ENCODE peak calls at places on chromosomes 4 and X, in six cellular contexts. M is suprapubic skin, X is ovary, P is upper lobe of left lung, V is esophagus muscularis mucosa, Y is transverse colon. G is an unnamed sample.

GRCh38 chr4:17013382-17014006 is 115.0 kb upstream of the LDB2 start:
- DNase-seq in V (peak; percentile 74), X (no peak), P (no peak), Y (no peak), M (no peak), G (no peak)

GRCh38 chrX:155216940-155217450 is 735 bp downstream of the VBP1 start:
- DNase-seq in Y (no peak), X (no peak), M (no peak), P (no peak), V (no peak), G (no peak)

GRCh38 chrX:16185725-16186136 is 18.4 kb downstream of the MAGEB17 start:
- DNase-seq in P (no peak), V (no peak), M (no peak), Y (no peak), X (no peak), G (no peak)

GRCh38 chrX:54320067-54320466 is 37.8 kb downstream of the WNK3 start:
- DNase-seq in X (no peak), P (no peak), V (no peak), Y (no peak), M (no peak), G (no peak)

GRCh38 chr4:2068566-2068965 is 9.4 kb downstream of the NAT8L start:
- DNase-seq in X (no peak), Y (no peak), M (peak; percentile 44), V (no peak), P (no peak), G (no peak)

GRCh38 chr4:74503580-74503979 is 58.6 kb downstream of the AREG start:
- DNase-seq in P (no peak), M (no peak), Y (no peak), X (no peak), V (no peak), G (no peak)

GRCh38 chrX:3320471-3321046 is 25.9 kb downstream of the MXRA5 start:
- DNase-seq in P (no peak), X (no peak), V (no peak), Y (no peak), M (no peak), G (no peak)

GRCh38 chr4:101961144-101961543 is 170.6 kb downstream of the BANK1 start:
- DNase-seq in M (no peak), V (no peak), Y (no peak), X (no peak), P (peak; percentile 65), G (no peak)

GRCh38 chr4:4426511-4427477 is 39.9 kb downstream of the NSG1 start:
- DNase-seq in V (no peak), P (no peak), M (no peak), Y (no peak), X (no peak), G (no peak)

GRCh38 chr4:40462326-40462725 is 127.2 kb downstream of the CHRNA9 start:
- DNase-seq in M (no peak), V (no peak), X (no peak), P (peak; percentile 51), Y (no peak), G (no peak)

GRCh38 chr4:150248181-150248580 is 169.9 kb downstream of the DCLK2 start:
- DNase-seq in M (no peak), V (peak; percentile 53), Y (no peak), P (no peak), X (no peak), G (no peak)

GRCh38 chrX:107493141-107493540 is 43.7 kb downstream of the FRMPD3 start:
- DNase-seq in M (no peak), X (no peak), P (no peak), V (no peak), Y (no peak), G (no peak)

GRCh38 chr4:47553329-47554125 is 68.5 kb downstream of the ATP10D start:
- DNase-seq in X (no peak), V (no peak), P (no peak), M (no peak), Y (no peak), G (no peak)

GRCh38 chr4:7132730-7133582 is 59.4 kb upstream of the SORCS2 start:
- DNase-seq in Y (no peak), X (no peak), V (no peak), P (no peak), M (no peak), G (no peak)

GRCh38 chr4:67983333-67983732 is 20.0 kb upstream of the TMPRSS11A start:
- DNase-seq in X (no peak), Y (no peak), P (no peak), M (no peak), V (no peak), G (no peak)

GRCh38 chr4:94253036-94253435 is 45.4 kb downstream of the SMARCAD1 start:
- DNase-seq in X (no peak), Y (no peak), V (no peak), P (no peak), M (no peak), G (no peak)

GRCh38 chrX:105228602-105229001 is 8.1 kb upstream of the TEX13A start:
- DNase-seq in V (no peak), M (no peak), P (no peak), X (no peak), Y (no peak), G (no peak)

GRCh38 chr4:153383131-153383530 is 38.6 kb downstream of the MND1 start:
- DNase-seq in X (no peak), Y (no peak), P (no peak), M (no peak), V (no peak), G (no peak)

GRCh38 chr4:10893417-10893816 is 208.8 kb upstream of the CLNK start:
- DNase-seq in Y (no peak), P (no peak), V (no peak), X (no peak), M (no peak), G (no peak)

GRCh38 chr4:10887600-10887999 is 203.0 kb upstream of the CLNK start:
- DNase-seq in M (no peak), X (no peak), Y (no peak), V (no peak), P (no peak), G (no peak)

GRCh38 chr4:10891866-10892265 is 207.3 kb upstream of the CLNK start:
- DNase-seq in M (no peak), X (no peak), V (no peak), Y (no peak), P (no peak), G (no peak)

GRCh38 chr4:10889819-10890218 is 205.3 kb upstream of the CLNK start:
- DNase-seq in P (no peak), V (no peak), X (no peak), Y (no peak), M (no peak), G (no peak)
- H3K27me3 ChIP-seq in P (no peaks in the 10 kb centered on the region), V (no peaks in the 10 kb centered on the region), X (no peaks in the 10 kb centered on the region), Y (no peaks in the 10 kb centered on the region), M (no peaks in the 10 kb centered on the region), G (no peaks in the 10 kb centered on the region)

DNA sequence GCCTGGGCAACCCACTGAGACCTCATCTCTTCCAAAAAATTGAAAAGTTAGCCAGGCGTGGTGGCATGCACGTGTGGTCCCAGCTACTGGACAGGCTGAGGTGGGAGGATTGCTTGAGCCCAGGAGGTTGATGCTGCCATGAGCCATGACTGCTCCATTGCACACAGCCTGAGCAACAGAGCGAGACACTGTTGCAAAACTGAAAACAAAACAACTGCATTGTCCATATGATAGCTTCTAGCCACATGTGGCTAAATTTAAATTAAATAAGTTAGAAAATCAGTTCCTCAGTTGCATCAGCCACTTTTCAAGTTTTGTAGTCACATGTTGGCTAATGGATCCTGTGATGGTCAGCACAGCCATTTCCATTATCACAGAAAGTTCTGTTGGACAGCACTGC is 67.9 kb downstream of the GAB1 start:
- DNase-seq in M (no peak), P (no peak), V (no peak), X (no peak), Y (no peak), G (no peak)
- TF ChIP-seq EP300 in M (no peak), P (no peak), V (no peak), X (no peak), Y (no peak), G (no peak)

DNA sequence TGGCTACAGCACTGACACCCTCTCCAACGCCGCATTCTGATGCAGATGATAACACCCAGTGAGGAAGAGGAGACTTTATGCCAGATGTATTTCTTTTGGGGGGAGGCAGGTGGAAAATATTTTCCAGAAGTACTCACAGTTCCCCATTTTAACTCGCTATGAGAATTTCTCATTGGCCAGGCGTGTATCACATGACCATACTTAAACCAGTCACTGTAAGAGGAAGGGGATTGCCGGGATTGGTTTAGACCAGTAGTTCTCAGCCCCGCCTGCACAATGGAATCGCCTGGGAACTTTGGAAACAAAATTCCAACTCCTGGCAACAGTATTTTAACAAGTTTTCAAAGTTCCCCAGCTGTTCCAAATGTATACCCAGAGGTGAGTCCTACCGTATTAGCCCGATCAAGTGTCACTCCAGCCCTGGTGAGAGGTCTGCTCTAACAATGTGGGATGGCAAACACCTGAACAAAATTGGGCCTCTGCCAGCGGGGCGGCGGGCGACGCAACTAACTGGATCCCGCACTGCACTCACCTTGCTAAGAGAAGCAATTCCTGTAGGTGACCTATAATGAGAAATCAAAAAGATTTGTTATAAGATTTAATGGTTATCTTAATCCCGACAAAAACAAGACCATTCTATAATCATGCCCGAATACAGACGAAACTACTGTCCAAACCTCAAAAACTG is 2.9 kb upstream of the MSL3 start:
- DNase-seq in V (no peak), Y (no peak), X (no peak), P (no peak), M (no peak), G (no peak)
- H3K27me3 ChIP-seq in V (no peaks in the 10 kb centered on the region), Y (no peaks in the 10 kb centered on the region), X (no peaks in the 10 kb centered on the region), P (no peaks in the 10 kb centered on the region), M (no peaks in the 10 kb centered on the region), G (no peaks in the 10 kb centered on the region)

GRCh38 chr4:5609265-5610007 is 98.9 kb downstream of the EVC2 start:
- DNase-seq in P (no peak), Y (no peak), M (no peak), X (no peak), V (no peak), G (no peak)
- TF ChIP-seq EP300 in P (no peak), Y (no peak), M (no peak), X (no peak), V (no peak), G (no peak)

DNA sequence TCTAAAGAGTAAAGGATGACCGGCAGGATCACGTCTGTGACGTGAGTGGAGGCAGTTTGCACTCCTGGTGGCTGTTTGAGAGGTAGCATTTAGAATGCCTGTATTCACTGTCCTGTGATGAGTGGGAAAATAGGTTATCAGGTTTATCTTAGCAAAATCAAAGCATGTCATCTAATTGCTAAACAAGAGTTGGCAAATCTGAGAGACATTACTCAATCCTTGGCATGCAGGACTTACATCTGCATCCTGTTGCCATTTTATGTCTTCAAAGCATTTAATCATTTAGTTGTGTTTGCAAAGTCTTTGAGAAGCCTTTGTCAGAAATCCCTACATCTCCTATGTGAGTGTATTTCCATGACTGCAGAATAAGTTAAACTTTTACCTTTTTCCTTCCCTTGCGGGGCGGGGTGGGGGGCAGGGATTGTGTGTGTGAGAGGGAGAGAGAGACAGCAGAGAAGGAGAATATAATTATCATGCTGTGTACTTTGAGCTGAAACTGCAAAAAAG is 41.4 kb upstream of the MSANTD1 start:
- DNase-seq in X (no peak), P (no peak), Y (no peak), M (no peak), V (no peak), G (no peak)
- H3K27me3 ChIP-seq in X (no peaks in the 10 kb centered on the region), P (no peaks in the 10 kb centered on the region), Y (no peaks in the 10 kb centered on the region), M (no peaks in the 10 kb centered on the region), V (no peaks in the 10 kb centered on the region), G (no peaks in the 10 kb centered on the region)